ENCODE peak calls at places on chromosomes 4 and X, in five cellular contexts. One of them, this sample, is unnamed.

GRCh38 chrX:39772057-39772832 is 325.5 kb downstream of the BCOR start:
- DNase-seq in PC-3: peak; percentile 75
- DNase-seq in HFFc6: no peak
- DNase-seq in GM20000: peak; percentile 16
- DNase-seq in colonic mucosa: no peak
- DNase-seq in this sample: no peak

GRCh38 chrX:53642326-53642725 is 44.2 kb downstream of the HUWE1 start:
- DNase-seq in PC-3: no peak
- DNase-seq in colonic mucosa: no peak
- DNase-seq in HFFc6: no peak
- DNase-seq in GM20000: no peak
- DNase-seq in this sample: no peak

GRCh38 chrX:70168238-70169188 is 8.8 kb upstream of the DGAT2L6 start:
- DNase-seq in PC-3: peak; percentile 75
- DNase-seq in HFFc6: peak; percentile 55
- DNase-seq in GM20000: no peak
- DNase-seq in colonic mucosa: no peak
- DNase-seq in this sample: no peak

GRCh38 chr4:30724217-30724616 is 4.0 kb downstream of the PCDH7 start:
- DNase-seq in GM20000: no peak
- DNase-seq in HFFc6: no peak
- DNase-seq in colonic mucosa: no peak
- DNase-seq in PC-3: no peak
- DNase-seq in this sample: no peak

GRCh38 chrX:15344106-15344505 is 8.8 kb upstream of the PIGA start:
- DNase-seq in HFFc6: no peak
- DNase-seq in PC-3: no peak
- DNase-seq in colonic mucosa: no peak
- DNase-seq in GM20000: no peak
- DNase-seq in this sample: no peak

GRCh38 chr4:40967550-40967949 is 217.8 kb downstream of the NSUN7 start:
- DNase-seq in PC-3: no peak
- DNase-seq in colonic mucosa: no peak
- DNase-seq in HFFc6: no peak
- DNase-seq in GM20000: no peak
- DNase-seq in this sample: no peak

GRCh38 chr4:10106421-10107039 is 10.1 kb downstream of the WDR1 start:
- DNase-seq in GM20000: no peak
- DNase-seq in HFFc6: peak; percentile 98
- DNase-seq in colonic mucosa: peak; percentile 58
- DNase-seq in PC-3: peak; percentile 93
- DNase-seq in this sample: no peak

GRCh38 chrX:134004038-134004437 is 18.6 kb upstream of the GPC3 start:
- DNase-seq in HFFc6: peak; percentile 0
- DNase-seq in colonic mucosa: no peak
- DNase-seq in PC-3: peak; percentile 25
- DNase-seq in GM20000: no peak
- DNase-seq in this sample: no peak

GRCh38 chrX:10395643-10396042 is 224.7 kb downstream of the MID1 start:
- DNase-seq in PC-3: no peak
- DNase-seq in GM20000: no peak
- DNase-seq in HFFc6: no peak
- DNase-seq in colonic mucosa: no peak
- DNase-seq in this sample: no peak

GRCh38 chrX:68193234-68193633 is 240.1 kb downstream of the OPHN1 start:
- DNase-seq in HFFc6: no peak
- DNase-seq in PC-3: no peak
- DNase-seq in colonic mucosa: no peak
- DNase-seq in GM20000: no peak
- DNase-seq in this sample: no peak

GRCh38 chr4:113760852-113761681 is 471 bp downstream of the CAMK2D start:
- DNase-seq in colonic mucosa: peak; percentile 86
- DNase-seq in PC-3: peak; percentile 43
- DNase-seq in GM20000: peak; percentile 64
- DNase-seq in HFFc6: peak; percentile 71
- DNase-seq in this sample: peak; percentile 55

GRCh38 chr4:95761441-95761840 is 78.5 kb upstream of the PDHA2 start:
- DNase-seq in colonic mucosa: no peak
- DNase-seq in PC-3: peak; percentile 92
- DNase-seq in GM20000: no peak
- DNase-seq in HFFc6: no peak
- DNase-seq in this sample: no peak

GRCh38 chr4:48375651-48376291 is 34.4 kb downstream of the SLAIN2 start:
- DNase-seq in colonic mucosa: peak; percentile 78
- DNase-seq in GM20000: no peak
- DNase-seq in HFFc6: peak; percentile 79
- DNase-seq in PC-3: peak; percentile 91
- DNase-seq in this sample: no peak

GRCh38 chrX:151153086-151153485 is 23.3 kb upstream of the GPR50 start:
- DNase-seq in PC-3: peak; percentile 74
- DNase-seq in colonic mucosa: no peak
- DNase-seq in HFFc6: peak; percentile 78
- DNase-seq in GM20000: no peak
- DNase-seq in this sample: no peak

GRCh38 chr4:28675582-28675981 is 1814.9 kb downstream of the STIM2 start:
- DNase-seq in HFFc6: peak; percentile 3
- DNase-seq in GM20000: no peak
- DNase-seq in colonic mucosa: no peak
- DNase-seq in PC-3: peak; percentile 70
- DNase-seq in this sample: no peak

GRCh38 chrX:129984196-129984962 is 1.9 kb downstream of the BCORL1 start:
- DNase-seq in HFFc6: no peak
- DNase-seq in PC-3: no peak
- DNase-seq in colonic mucosa: peak; percentile 41
- DNase-seq in GM20000: peak; percentile 64
- DNase-seq in this sample: peak; percentile 45

GRCh38 chrX:22128961-22129360 is 96.8 kb downstream of the PHEX start:
- DNase-seq in colonic mucosa: no peak
- DNase-seq in PC-3: peak; percentile 34
- DNase-seq in GM20000: no peak
- DNase-seq in HFFc6: no peak
- DNase-seq in this sample: no peak

GRCh38 chrX:65706041-65706828 is 38.8 kb downstream of the MSN start:
- DNase-seq in PC-3: peak; percentile 69
- DNase-seq in HFFc6: peak; percentile 79
- DNase-seq in GM20000: peak; percentile 21
- DNase-seq in colonic mucosa: no peak
- DNase-seq in this sample: peak; percentile 34

GRCh38 chr4:86380176-86380724 is 20.4 kb upstream of the MAPK10 start:
- DNase-seq in colonic mucosa: no peak
- DNase-seq in HFFc6: no peak
- DNase-seq in GM20000: no peak
- DNase-seq in PC-3: no peak
- DNase-seq in this sample: no peak

GRCh38 chrX:119753001-119753400 is 5.4 kb upstream of the SOWAHD start:
- DNase-seq in PC-3: no peak
- DNase-seq in GM20000: no peak
- DNase-seq in colonic mucosa: no peak
- DNase-seq in HFFc6: no peak
- DNase-seq in this sample: no peak

GRCh38 chr4:4837316-4837715 is 22.1 kb upstream of the MSX1 start:
- DNase-seq in GM20000: no peak
- DNase-seq in HFFc6: no peak
- DNase-seq in PC-3: peak; percentile 4
- DNase-seq in colonic mucosa: no peak
- DNase-seq in this sample: no peak

GRCh38 chr4:13240066-13240465 is 244.1 kb downstream of the RAB28 start:
- DNase-seq in HFFc6: no peak
- DNase-seq in PC-3: peak; percentile 35
- DNase-seq in colonic mucosa: no peak
- DNase-seq in GM20000: no peak
- DNase-seq in this sample: no peak

GRCh38 chrX:19904778-19905367 is 17.5 kb upstream of the SH3KBP1 start:
- DNase-seq in PC-3: peak; percentile 84
- DNase-seq in GM20000: peak; percentile 52
- DNase-seq in HFFc6: peak; percentile 17
- DNase-seq in colonic mucosa: no peak
- DNase-seq in this sample: no peak

GRCh38 chr4:67549123-67549522 is 3.8 kb upstream of the CENPC start:
- DNase-seq in GM20000: peak; percentile 19
- DNase-seq in colonic mucosa: no peak
- DNase-seq in HFFc6: no peak
- DNase-seq in PC-3: peak; percentile 70
- DNase-seq in this sample: no peak

GRCh38 chr4:766152-766515 is 59.8 kb downstream of the CPLX1 start:
- DNase-seq in colonic mucosa: no peak
- DNase-seq in PC-3: peak; percentile 51
- DNase-seq in GM20000: no peak
- DNase-seq in HFFc6: peak; percentile 37
- DNase-seq in this sample: no peak

GRCh38 chr4:25552580-25553271 is 102.9 kb upstream of the SLC34A2 start:
- DNase-seq in HFFc6: no peak
- DNase-seq in GM20000: no peak
- DNase-seq in PC-3: peak; percentile 57
- DNase-seq in colonic mucosa: peak; percentile 50
- DNase-seq in this sample: no peak

GRCh38 chr4:5804656-5805055 is 88.2 kb downstream of the CRMP1 start:
- DNase-seq in PC-3: no peak
- DNase-seq in colonic mucosa: no peak
- DNase-seq in GM20000: no peak
- DNase-seq in HFFc6: no peak
- DNase-seq in this sample: no peak

GRCh38 chr4:95606739-95607138 is 58.0 kb upstream of the UNC5C start:
- DNase-seq in PC-3: no peak
- DNase-seq in HFFc6: no peak
- DNase-seq in GM20000: no peak
- DNase-seq in colonic mucosa: no peak
- DNase-seq in this sample: no peak

GRCh38 chr4:1043658-1044468 is 32.4 kb downstream of the FGFRL1 start:
- DNase-seq in PC-3: peak; percentile 97
- DNase-seq in colonic mucosa: peak; percentile 66
- DNase-seq in GM20000: no peak
- DNase-seq in HFFc6: peak; percentile 99
- DNase-seq in this sample: peak; percentile 16

GRCh38 chr4:40729555-40729954 is 20.2 kb upstream of the NSUN7 start:
- DNase-seq in PC-3: no peak
- DNase-seq in HFFc6: no peak
- DNase-seq in colonic mucosa: no peak
- DNase-seq in GM20000: no peak
- DNase-seq in this sample: no peak

GRCh38 chrX:149504915-149505651 is at the start of gene IDS:
- DNase-seq in HFFc6: peak; percentile 78
- DNase-seq in GM20000: peak; percentile 82
- DNase-seq in PC-3: peak; percentile 92
- DNase-seq in colonic mucosa: peak; percentile 87
- DNase-seq in this sample: peak; percentile 75

GRCh38 chrX:149508467-149508866 is 3.4 kb upstream of the IDS start:
- DNase-seq in GM20000: no peak
- DNase-seq in HFFc6: no peak
- DNase-seq in colonic mucosa: no peak
- DNase-seq in PC-3: no peak
- DNase-seq in this sample: no peak

GRCh38 chrX:149506349-149506748 is 1.2 kb upstream of the IDS start:
- DNase-seq in colonic mucosa: no peak
- DNase-seq in GM20000: no peak
- DNase-seq in PC-3: peak; percentile 64
- DNase-seq in HFFc6: no peak
- DNase-seq in this sample: no peak

GRCh38 chrX:149505671-149506070 is 565 bp upstream of the IDS start:
- DNase-seq in HFFc6: no peak
- DNase-seq in GM20000: no peak
- DNase-seq in colonic mucosa: no peak
- DNase-seq in PC-3: no peak
- DNase-seq in this sample: no peak

GRCh38 chrX:149504226-149504914 is 736 bp downstream of the IDS start:
- DNase-seq in HFFc6: no peak
- DNase-seq in GM20000: peak; percentile 59
- DNase-seq in PC-3: peak; percentile 30
- DNase-seq in colonic mucosa: no peak
- DNase-seq in this sample: peak; percentile 40
- TF ChIP-seq CTCF in HFFc6: peak; percentile 64
- TF ChIP-seq CTCF in GM20000: peak; percentile 57
- TF ChIP-seq CTCF in PC-3: peak; percentile 49
- TF ChIP-seq CTCF in colonic mucosa: no peak
- TF ChIP-seq CTCF in this sample: no peak

GRCh38 chr4:69617083-69617694 is 22.3 kb downstream of the UGT2A2 start:
- DNase-seq in colonic mucosa: no peak
- DNase-seq in GM20000: peak; percentile 21
- DNase-seq in PC-3: peak; percentile 76
- DNase-seq in HFFc6: peak; percentile 2
- DNase-seq in this sample: no peak
- TF ChIP-seq CTCF in colonic mucosa: no peak
- TF ChIP-seq CTCF in GM20000: peak; percentile 9
- TF ChIP-seq CTCF in PC-3: peak; percentile 83
- TF ChIP-seq CTCF in HFFc6: peak; percentile 51
- TF ChIP-seq CTCF in this sample: no peak

GRCh38 chrX:144335402-144335801 is 451.5 kb downstream of the UBE2NL start:
- DNase-seq in colonic mucosa: no peak
- DNase-seq in GM20000: no peak
- DNase-seq in HFFc6: no peak
- DNase-seq in PC-3: peak; percentile 12
- DNase-seq in this sample: no peak

GRCh38 chrX:144333429-144333828 is 449.6 kb downstream of the UBE2NL start:
- DNase-seq in HFFc6: no peak
- DNase-seq in colonic mucosa: no peak
- DNase-seq in PC-3: no peak
- DNase-seq in GM20000: no peak
- DNase-seq in this sample: no peak

DNA sequence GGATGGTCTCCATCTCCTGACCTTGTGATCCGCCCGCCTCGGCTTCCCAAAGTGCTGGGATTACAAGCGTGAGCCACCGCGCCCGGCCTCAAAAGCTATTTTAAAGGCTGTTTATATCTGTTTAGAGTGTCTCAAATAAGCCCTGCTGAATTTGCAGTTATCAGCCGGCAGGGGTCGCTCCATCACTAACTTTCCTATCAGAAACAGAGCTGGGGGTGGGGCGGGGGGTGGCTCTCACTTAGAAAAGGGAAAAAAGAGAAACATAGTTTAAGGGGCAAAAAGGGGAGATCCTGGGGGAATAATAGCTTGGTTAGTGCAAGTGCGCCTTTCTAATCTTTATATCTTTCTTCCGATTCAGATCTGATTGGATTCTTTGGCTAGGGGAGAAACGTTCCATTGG is 450.7 kb downstream of the UBE2NL start:
- DNase-seq in colonic mucosa: no peak
- DNase-seq in PC-3: peak; percentile 34
- DNase-seq in HFFc6: no peak
- DNase-seq in GM20000: no peak
- DNase-seq in this sample: no peak
- TF ChIP-seq CTCF in colonic mucosa: no peak
- TF ChIP-seq CTCF in PC-3: peak; percentile 56
- TF ChIP-seq CTCF in HFFc6: no peak
- TF ChIP-seq CTCF in GM20000: no peak
- TF ChIP-seq CTCF in this sample: no peak

GRCh38 chrX:152601848-152602616 is 35.7 kb upstream of the GABRQ start:
- DNase-seq in HFFc6: no peak
- DNase-seq in PC-3: peak; percentile 37
- DNase-seq in colonic mucosa: peak; percentile 18
- DNase-seq in GM20000: no peak
- DNase-seq in this sample: no peak
- TF ChIP-seq CTCF in HFFc6: no peak
- TF ChIP-seq CTCF in PC-3: peak; percentile 27
- TF ChIP-seq CTCF in colonic mucosa: no peak
- TF ChIP-seq CTCF in GM20000: no peak
- TF ChIP-seq CTCF in this sample: no peak

GRCh38 chr4:74376888-74377483 is 12.0 kb downstream of the EREG start:
- DNase-seq in HFFc6: peak; percentile 69
- DNase-seq in PC-3: peak; percentile 60
- DNase-seq in colonic mucosa: no peak
- DNase-seq in GM20000: peak; percentile 45
- DNase-seq in this sample: no peak
- TF ChIP-seq CTCF in HFFc6: peak; percentile 87
- TF ChIP-seq CTCF in PC-3: peak; percentile 71
- TF ChIP-seq CTCF in colonic mucosa: peak; percentile 44
- TF ChIP-seq CTCF in GM20000: no peak
- TF ChIP-seq CTCF in this sample: peak; percentile 63